ENCODE peak calls at places on chromosome 11, in six cellular contexts. Y is occipital lobe, D is heart right ventricle, H is ovary, V is left lung, Z is H54. W is an unnamed sample.

GRCh38 chr11:118441770-118442169 is 5.5 kb downstream of the KMT2A start:
- DNase-seq in V (no peak), Z (no peak), H (no peak), Y (no peak), D (no peak), W (no peak)

GRCh38 chr11:7538466-7539454 is 25.0 kb downstream of the PPFIBP2 start:
- DNase-seq in H (no peak), D (no peak), V (no peak), Y (no peak), Z (no peak), W (no peak)

GRCh38 chr11:79400717-79401330 is 40.0 kb downstream of the TENM4 start:
- DNase-seq in Z (no peak), V (no peak), Y (no peak), H (peak), D (peak), W (peak)

GRCh38 chr11:76455331-76455730 is 10.5 kb downstream of the EMSY start:
- DNase-seq in Z (no peak), D (no peak), H (no peak), Y (no peak), V (no peak), W (no peak)

GRCh38 chr11:120511804-120512726 is 517 bp downstream of the GRIK4 start:
- DNase-seq in H (peak), Y (no peak), D (no peak), V (peak), Z (no peak), W (no peak)

GRCh38 chr11:23923357-23923756 is 573.5 kb upstream of the LUZP2 start:
- DNase-seq in H (no peak), Y (no peak), V (no peak), D (no peak), Z (no peak), W (no peak)

GRCh38 chr11:61298663-61299244 is 3.6 kb upstream of the VWCE start:
- DNase-seq in H (no peak), V (no peak), D (no peak), Z (no peak), Y (no peak), W (no peak)

GRCh38 chr11:124072147-124072546 is 31.0 kb upstream of the OR10G7 start:
- DNase-seq in Y (no peak), V (no peak), Z (no peak), D (no peak), H (no peak), W (no peak)

GRCh38 chr11:84800755-84801346 is 826.3 kb downstream of the DLG2 start:
- DNase-seq in V (no peak), Y (no peak), H (no peak), Z (peak), D (no peak), W (no peak)

GRCh38 chr11:110472858-110473257 is 43.1 kb downstream of the FDX1 start:
- DNase-seq in Y (no peak), H (no peak), Z (no peak), D (no peak), V (no peak), W (no peak)

GRCh38 chr11:115322553-115323203 is 181.5 kb downstream of the CADM1 start:
- DNase-seq in D (no peak), Z (no peak), Y (no peak), H (no peak), V (no peak), W (no peak)

GRCh38 chr11:31968774-31969433 is 122.0 kb upstream of the RCN1 start:
- DNase-seq in D (no peak), V (no peak), H (no peak), Y (no peak), Z (peak), W (peak)

W was measured in NCI-H1694 treated with DMSO at 0.1 percent for 48 hours.